ENCODE peak calls at places on chromosomes 11 and 22, in seven cellular contexts. X is right cardiac atrium, M is neuronal stem cell, H is breast epithelium, F is A549, U is SK-N-MC, V is left lung. Z is an unnamed sample.

GRCh38 chr11:20045098-20045688 is 115.1 kb downstream of the DBX1 start:
- DNase-seq in V (no peak), F (no peak), H (no peak), X (no peak), U (no peak), M (no peak), Z (no peak)

GRCh38 chr11:23866641-23867040 is 630.2 kb upstream of the LUZP2 start:
- DNase-seq in H (no peak), U (no peak), V (no peak), M (no peak), F (peak; percentile 6), X (no peak), Z (no peak)

GRCh38 chr11:107408762-107409200 is 48.8 kb downstream of the CWF19L2 start:
- DNase-seq in H (no peak), F (no peak), X (no peak), M (no peak), U (no peak), V (no peak), Z (no peak)

GRCh38 chr22:36366291-36366708 is 21.5 kb downstream of the MYH9 start:
- DNase-seq in X (no peak), U (no peak), M (no peak), V (no peak), H (no peak), F (no peak), Z (no peak)

GRCh38 chr11:132056689-132057088 is 686.3 kb downstream of the NTM start:
- DNase-seq in U (no peak), F (no peak), M (no peak), H (no peak), X (no peak), V (no peak), Z (no peak)

GRCh38 chr11:105000797-105001196 is 22.2 kb downstream of the CASP5 start:
- DNase-seq in H (no peak), V (peak; percentile 55), U (no peak), M (no peak), X (no peak), F (peak; percentile 1), Z (peak; percentile 34)

GRCh38 chr11:132640952-132641351 is 891.3 kb downstream of the OPCML start:
- DNase-seq in F (no peak), U (no peak), M (no peak), H (no peak), V (no peak), X (no peak), Z (no peak)

GRCh38 chr11:72776844-72777754 is 16.7 kb downstream of the STARD10 start:
- DNase-seq in U (no peak), H (no peak), F (no peak), X (no peak), V (peak; percentile 82), M (no peak), Z (no peak)

GRCh38 chr11:1773131-1773510 is 9.4 kb upstream of the CTSD start:
- DNase-seq in V (no peak), U (no peak), F (no peak), M (no peak), H (no peak), X (no peak), Z (no peak)

GRCh38 chr11:79312591-79313267 is 128.1 kb downstream of the TENM4 start:
- DNase-seq in U (no peak), F (no peak), V (no peak), X (no peak), H (no peak), M (no peak), Z (no peak)

GRCh38 chr11:110318638-110319404 is 22.4 kb upstream of the RDX start:
- DNase-seq in U (no peak), M (no peak), V (no peak), F (no peak), H (no peak), X (no peak), Z (no peak)

GRCh38 chr11:69545976-69546617 is 64.6 kb downstream of the LINC01488 start:
- DNase-seq in X (no peak), H (no peak), M (no peak), F (no peak), V (no peak), U (no peak), Z (no peak)

GRCh38 chr22:40237241-40237640 is 59.5 kb downstream of the TNRC6B start:
- DNase-seq in X (no peak), V (no peak), M (no peak), H (no peak), F (no peak), U (no peak), Z (no peak)

GRCh38 chr11:64787526-64788320 is 9.4 kb upstream of the SF1 start:
- DNase-seq in M (no peak), H (no peak), X (peak; percentile 72), F (peak; percentile 72), U (no peak), V (peak; percentile 87), Z (peak; percentile 50)

GRCh38 chr22:43625242-43625641 is 186.9 kb downstream of the EFCAB6 start:
- DNase-seq in F (peak; percentile 77), U (no peak), V (no peak), M (no peak), X (no peak), H (no peak), Z (no peak)

GRCh38 chr22:43510226-43511070 is 98.6 kb downstream of the MPPED1 start:
- DNase-seq in U (no peak), V (peak; percentile 49), H (no peak), X (no peak), M (no peak), F (no peak), Z (no peak)

GRCh38 chr22:38715176-38715764 is 9.5 kb downstream of the GTPBP1 start:
- DNase-seq in X (no peak), F (no peak), V (peak; percentile 44), U (no peak), M (no peak), H (no peak), Z (no peak)

GRCh38 chr22:24992946-24993345 is 40.4 kb downstream of the KIAA1671 start:
- DNase-seq in M (no peak), U (no peak), F (no peak), H (no peak), V (no peak), X (no peak), Z (no peak)

GRCh38 chr22:35734517-35734827 is 16.8 kb downstream of the APOL5 start:
- DNase-seq in F (no peak), U (no peak), M (no peak), X (no peak), H (no peak), V (no peak), Z (no peak)

GRCh38 chr11:133955091-133955846 is 1.5 kb downstream of the IGSF9B start:
- DNase-seq in V (peak; percentile 74), H (no peak), M (no peak), X (peak; percentile 78), F (no peak), U (no peak), Z (no peak)

GRCh38 chr22:47888807-47889206 is 1126.4 kb downstream of the TBC1D22A start:
- DNase-seq in U (no peak), V (no peak), F (no peak), M (no peak), H (no peak), X (no peak), Z (no peak)

DNA sequence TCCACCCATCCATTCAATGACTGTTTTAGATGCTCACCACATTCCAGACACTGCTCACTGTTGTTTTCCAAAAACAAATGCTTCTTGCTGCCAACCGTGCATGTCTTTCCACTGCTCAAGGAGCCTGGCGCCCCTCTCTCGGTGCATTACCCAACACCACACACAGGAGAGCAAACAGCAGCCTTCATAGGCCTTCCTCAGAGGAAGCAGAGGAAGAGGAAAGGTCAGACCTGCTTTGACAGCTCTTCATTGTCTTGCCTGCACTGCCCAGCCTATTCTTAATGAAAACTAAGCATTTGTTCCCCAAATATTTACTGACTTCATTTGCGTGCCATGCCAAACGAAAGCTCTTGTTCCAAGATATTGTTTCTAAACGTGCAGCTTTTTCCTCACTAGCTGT is 1129.2 kb downstream of the TBC1D22A start:
- DNase-seq in V (no peak), F (no peak), X (no peak), H (no peak), U (no peak), M (no peak), Z (no peak)
- H3K9me3 ChIP-seq in V (peaks cover 9% of the 10 kb centered on the region), F (peaks cover 7% of the 10 kb centered on the region), X (no peaks in the 10 kb centered on the region), H (peaks cover 17% of the 10 kb centered on the region), U (no peaks in the 10 kb centered on the region), M (peaks cover 2% of the 10 kb centered on the region), Z (peaks cover 4% of the 10 kb centered on the region)

DNA sequence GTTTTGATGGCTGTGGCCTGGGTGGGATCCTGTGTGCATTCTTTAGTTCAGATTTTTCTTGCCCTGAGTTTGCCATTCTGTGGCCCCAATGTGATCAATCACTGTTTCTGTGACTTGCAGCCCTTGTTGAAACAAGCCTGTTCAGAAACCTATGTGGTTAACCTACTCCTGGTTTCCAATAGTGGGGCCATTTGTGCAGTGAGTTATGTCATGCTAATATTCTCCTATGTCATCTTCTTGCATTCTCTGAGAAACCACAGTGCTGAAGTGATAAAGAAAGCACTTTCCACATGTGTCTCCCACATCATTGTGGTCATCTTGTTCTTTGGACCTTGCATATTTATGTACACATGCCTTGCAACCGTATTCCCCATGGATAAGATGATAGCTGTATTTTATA is 620 bp downstream of the OR4C16 start:
- DNase-seq in H (no peak), V (no peak), U (no peak), X (no peak), M (no peak), F (no peak), Z (no peak)
- H3K9me3 ChIP-seq in H (no peaks in the 10 kb centered on the region), V (peaks cover 48% of the 10 kb centered on the region), U (no peaks in the 10 kb centered on the region), X (no peaks in the 10 kb centered on the region), M (peaks cover 19% of the 10 kb centered on the region), F (no peaks in the 10 kb centered on the region), Z (peaks cover 17% of the 10 kb centered on the region)

DNA sequence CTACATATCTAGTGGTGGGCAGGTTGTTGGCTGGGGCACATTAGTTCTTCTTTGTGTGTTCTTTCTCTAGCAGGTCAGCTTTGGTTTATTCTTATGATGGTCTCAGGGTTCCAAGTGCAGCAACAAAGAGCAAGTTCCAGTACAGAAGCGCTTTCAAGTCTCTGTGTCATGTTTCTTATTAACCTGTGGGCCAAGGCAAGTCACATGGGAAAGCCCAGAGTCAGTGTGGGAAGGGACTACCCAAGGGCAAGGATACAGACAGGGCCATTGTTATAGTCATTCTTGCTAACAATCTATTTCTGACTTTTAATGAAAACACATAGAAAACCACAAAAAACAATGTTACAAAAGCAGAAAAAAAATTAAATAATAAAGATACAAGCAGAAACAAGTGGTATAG is 754.6 kb downstream of the TBC1D22A start:
- DNase-seq in U (no peak), M (no peak), H (no peak), X (no peak), F (no peak), V (no peak), Z (no peak)
- H3K9me3 ChIP-seq in U (no peaks in the 10 kb centered on the region), M (peaks cover 23% of the 10 kb centered on the region), H (no peaks in the 10 kb centered on the region), X (no peaks in the 10 kb centered on the region), F (no peaks in the 10 kb centered on the region), V (no peaks in the 10 kb centered on the region), Z (no peaks in the 10 kb centered on the region)

GRCh38 chr22:48742556-48743343 is 1084.9 kb downstream of the BRD1 start:
- DNase-seq in V (peak; percentile 57), H (no peak), F (no peak), M (no peak), U (no peak), X (no peak), Z (no peak)

GRCh38 chr22:48744283-48744641 is 1083.4 kb downstream of the BRD1 start:
- DNase-seq in V (peak; percentile 66), M (no peak), U (no peak), H (peak; percentile 3), F (no peak), X (no peak), Z (no peak)

GRCh38 chr22:48742191-48742555 is 1085.5 kb downstream of the BRD1 start:
- DNase-seq in M (no peak), U (no peak), X (no peak), H (no peak), F (no peak), V (no peak), Z (no peak)

GRCh38 chr22:48744967-48745841 is 1082.5 kb downstream of the BRD1 start:
- DNase-seq in X (no peak), M (no peak), U (no peak), V (no peak), H (peak; percentile 12), F (no peak), Z (no peak)

GRCh38 chr22:48743601-48744282 is 1083.9 kb downstream of the BRD1 start:
- DNase-seq in M (no peak), V (peak; percentile 55), U (no peak), X (no peak), H (peak; percentile 7), F (no peak), Z (no peak)
- H3K9me3 ChIP-seq in M (no peaks in the 10 kb centered on the region), V (peaks cover 2% of the 10 kb centered on the region), U (no peaks in the 10 kb centered on the region), X (no peaks in the 10 kb centered on the region), H (no peaks in the 10 kb centered on the region), F (no peaks in the 10 kb centered on the region), Z (no peaks in the 10 kb centered on the region)